ENCODE peak calls at places on chromosomes 4 and X, in eight cellular contexts. One of them, this sample, is unnamed.

GRCh38 chr4:22338806-22339205 is 177.1 kb downstream of the ADGRA3 start:
- DNase-seq in WTC11: no peak
- DNase-seq in T-helper 2 cell: no peak
- DNase-seq in left ventricle myocardium superior: peak
- DNase-seq in HCEC 1CT: no peak
- DNase-seq in central memory CD4-positive, alpha-beta T cell: no peak
- DNase-seq in right atrium auricular region: no peak
- DNase-seq in stimulated activated CD4-positive, alpha-beta T cell treated with anti-CD3 and anti-CD28 coated beads, Interleukin-12 subunit alpha, Interleukin-12 subunit beta, amount 100 ng/mL, for 48 hours: no peak
- DNase-seq in this sample: no peak

GRCh38 chr4:184459413-184459812 is 14.9 kb downstream of the IRF2 start:
- DNase-seq in right atrium auricular region: no peak
- DNase-seq in stimulated activated CD4-positive, alpha-beta T cell treated with anti-CD3 and anti-CD28 coated beads, Interleukin-12 subunit alpha, Interleukin-12 subunit beta, amount 100 ng/mL, for 48 hours: no peak
- DNase-seq in HCEC 1CT: peak
- DNase-seq in central memory CD4-positive, alpha-beta T cell: no peak
- DNase-seq in left ventricle myocardium superior: no peak
- DNase-seq in WTC11: no peak
- DNase-seq in T-helper 2 cell: no peak
- DNase-seq in this sample: no peak

GRCh38 chr4:88283661-88284377 is 542 bp downstream of the PPM1K start:
- DNase-seq in right atrium auricular region: peak
- DNase-seq in stimulated activated CD4-positive, alpha-beta T cell treated with anti-CD3 and anti-CD28 coated beads, Interleukin-12 subunit alpha, Interleukin-12 subunit beta, amount 100 ng/mL, for 48 hours: peak
- DNase-seq in left ventricle myocardium superior: peak
- DNase-seq in WTC11: peak
- DNase-seq in HCEC 1CT: peak
- DNase-seq in central memory CD4-positive, alpha-beta T cell: peak
- DNase-seq in T-helper 2 cell: peak
- DNase-seq in this sample: peak

GRCh38 chr4:14920759-14921313 is 81.4 kb upstream of the CPEB2 start:
- DNase-seq in right atrium auricular region: no peak
- DNase-seq in WTC11: no peak
- DNase-seq in central memory CD4-positive, alpha-beta T cell: no peak
- DNase-seq in left ventricle myocardium superior: no peak
- DNase-seq in stimulated activated CD4-positive, alpha-beta T cell treated with anti-CD3 and anti-CD28 coated beads, Interleukin-12 subunit alpha, Interleukin-12 subunit beta, amount 100 ng/mL, for 48 hours: no peak
- DNase-seq in HCEC 1CT: no peak
- DNase-seq in T-helper 2 cell: no peak
- DNase-seq in this sample: no peak

GRCh38 chr4:30256105-30256828 is 463.9 kb upstream of the PCDH7 start:
- DNase-seq in stimulated activated CD4-positive, alpha-beta T cell treated with anti-CD3 and anti-CD28 coated beads, Interleukin-12 subunit alpha, Interleukin-12 subunit beta, amount 100 ng/mL, for 48 hours: no peak
- DNase-seq in central memory CD4-positive, alpha-beta T cell: no peak
- DNase-seq in left ventricle myocardium superior: no peak
- DNase-seq in HCEC 1CT: no peak
- DNase-seq in right atrium auricular region: no peak
- DNase-seq in T-helper 2 cell: no peak
- DNase-seq in WTC11: peak
- DNase-seq in this sample: no peak

GRCh38 chr4:6655924-6656323 is 15.4 kb downstream of the MRFAP1 start:
- DNase-seq in T-helper 2 cell: no peak
- DNase-seq in left ventricle myocardium superior: no peak
- DNase-seq in stimulated activated CD4-positive, alpha-beta T cell treated with anti-CD3 and anti-CD28 coated beads, Interleukin-12 subunit alpha, Interleukin-12 subunit beta, amount 100 ng/mL, for 48 hours: no peak
- DNase-seq in HCEC 1CT: no peak
- DNase-seq in central memory CD4-positive, alpha-beta T cell: no peak
- DNase-seq in WTC11: no peak
- DNase-seq in right atrium auricular region: no peak
- DNase-seq in this sample: no peak

GRCh38 chrX:82813671-82814078 is 694.4 kb upstream of the POU3F4 start:
- DNase-seq in HCEC 1CT: peak
- DNase-seq in stimulated activated CD4-positive, alpha-beta T cell treated with anti-CD3 and anti-CD28 coated beads, Interleukin-12 subunit alpha, Interleukin-12 subunit beta, amount 100 ng/mL, for 48 hours: no peak
- DNase-seq in right atrium auricular region: no peak
- DNase-seq in T-helper 2 cell: no peak
- DNase-seq in left ventricle myocardium superior: no peak
- DNase-seq in WTC11: no peak
- DNase-seq in central memory CD4-positive, alpha-beta T cell: no peak
- DNase-seq in this sample: no peak

GRCh38 chrX:34656842-34657780 is at the start of gene TMEM47:
- DNase-seq in stimulated activated CD4-positive, alpha-beta T cell treated with anti-CD3 and anti-CD28 coated beads, Interleukin-12 subunit alpha, Interleukin-12 subunit beta, amount 100 ng/mL, for 48 hours: no peak
- DNase-seq in right atrium auricular region: peak
- DNase-seq in T-helper 2 cell: no peak
- DNase-seq in HCEC 1CT: peak
- DNase-seq in left ventricle myocardium superior: peak
- DNase-seq in WTC11: peak
- DNase-seq in central memory CD4-positive, alpha-beta T cell: no peak
- DNase-seq in this sample: no peak

GRCh38 chr4:15451866-15452765 is 17.6 kb upstream of the CC2D2A start:
- DNase-seq in right atrium auricular region: peak
- DNase-seq in HCEC 1CT: peak
- DNase-seq in stimulated activated CD4-positive, alpha-beta T cell treated with anti-CD3 and anti-CD28 coated beads, Interleukin-12 subunit alpha, Interleukin-12 subunit beta, amount 100 ng/mL, for 48 hours: no peak
- DNase-seq in left ventricle myocardium superior: no peak
- DNase-seq in WTC11: no peak
- DNase-seq in T-helper 2 cell: no peak
- DNase-seq in central memory CD4-positive, alpha-beta T cell: no peak
- DNase-seq in this sample: no peak

This sample was measured in CD8-positive, alpha-beta T cell.